ENCODE peak calls at places on chromosomes 11 and 22, in five cellular contexts. G is SK-N-SH, P is PC-3, C is H9, Z is HFF-Myc. Y is an unnamed sample.

GRCh38 chr11:120337133-120337895 is 1.1 kb downstream of the ARHGEF12 start:
- DNase-seq in Z (no peak), P (peak), C (peak), G (peak), Y (peak)

GRCh38 chr11:69801513-69802335 is 17.5 kb downstream of the FGF3 start:
- DNase-seq in P (peak), G (peak), C (peak), Z (no peak), Y (peak)

GRCh38 chr11:72418834-72419560 is 15.3 kb downstream of the CLPB start:
- DNase-seq in Z (no peak), G (no peak), C (no peak), P (no peak), Y (no peak)

GRCh38 chr11:116984589-116984988 is 113.6 kb downstream of the SIK3 start:
- DNase-seq in G (no peak), P (peak), C (no peak), Z (peak), Y (no peak)

GRCh38 chr11:18347471-18348125 is 25.2 kb downstream of the GTF2H1 start:
- DNase-seq in Z (peak), G (no peak), C (no peak), P (peak), Y (no peak)

GRCh38 chr11:131465746-131466145 is 95.3 kb downstream of the NTM start:
- DNase-seq in G (peak), P (no peak), C (peak), Z (peak), Y (peak)

GRCh38 chr11:88583232-88583631 is 245.7 kb upstream of the CTSC start:
- DNase-seq in C (no peak), P (no peak), G (no peak), Z (no peak), Y (no peak)

GRCh38 chr11:121452609-121453150 is at the start of gene SORL1-AS1:
- DNase-seq in Z (no peak), C (no peak), P (peak), G (no peak), Y (no peak)

GRCh38 chr11:16925495-16926065 is 88.6 kb downstream of the PLEKHA7 start:
- DNase-seq in G (peak), P (peak), C (peak), Z (no peak), Y (peak)

GRCh38 chr11:9574806-9575530 is 1.5 kb downstream of the WEE1 start:
- DNase-seq in P (peak), Z (peak), C (peak), G (peak), Y (peak)

GRCh38 chr22:20965888-20966855 is 883 bp upstream of the AIFM3 start:
- DNase-seq in P (no peak), G (peak), Z (no peak), C (no peak), Y (no peak)

GRCh38 chr11:118115048-118115447 is 28.3 kb upstream of the SMIM35 start:
- DNase-seq in G (no peak), Z (no peak), P (no peak), C (no peak), Y (no peak)

GRCh38 chr11:42631223-42631843 is 680.5 kb upstream of the API5 start:
- DNase-seq in Z (no peak), G (peak), C (no peak), P (peak), Y (no peak)

GRCh38 chr11:105265859-105266258 is 126.3 kb upstream of the CARD18 start:
- DNase-seq in Z (no peak), C (no peak), G (no peak), P (peak), Y (no peak)

GRCh38 chr11:287821-288327 is 1.1 kb upstream of the PGGHG start:
- DNase-seq in Z (no peak), P (no peak), C (peak), G (peak), Y (peak)

GRCh38 chr22:36734171-36735058 is 30.9 kb upstream of the CACNG2 start:
- DNase-seq in P (peak), Z (no peak), G (no peak), C (peak), Y (peak)

GRCh38 chr22:39635719-39636118 is 65.2 kb downstream of the CACNA1I start:
- DNase-seq in C (no peak), G (no peak), Z (no peak), P (no peak), Y (no peak)

GRCh38 chr11:20274031-20274430 is 89.5 kb upstream of the HTATIP2 start:
- DNase-seq in C (no peak), P (no peak), G (no peak), Z (no peak), Y (no peak)

GRCh38 chr22:27107824-27108223 is 450.4 kb downstream of the MIAT start:
- DNase-seq in C (no peak), P (peak), G (peak), Z (peak), Y (no peak)

GRCh38 chr11:68950268-68950667 is 30.5 kb downstream of the MRGPRD start:
- DNase-seq in G (peak), C (peak), P (peak), Z (peak), Y (no peak)

GRCh38 chr11:46729110-46730027 is 10.4 kb downstream of the F2 start:
- DNase-seq in Z (no peak), G (no peak), P (peak), C (no peak), Y (no peak)

GRCh38 chr22:23790819-23791736 is 4.3 kb downstream of the SMARCB1 start:
- DNase-seq in C (no peak), G (peak), Z (peak), P (no peak), Y (no peak)

GRCh38 chr11:47161134-47161854 is 15.4 kb downstream of the ARFGAP2 start:
- DNase-seq in C (peak), Z (no peak), G (peak), P (peak), Y (peak)

GRCh38 chr11:130071211-130071712 is 1.6 kb downstream of the APLP2 start:
- DNase-seq in G (no peak), P (peak), C (no peak), Z (no peak), Y (no peak)

GRCh38 chr22:18082467-18082866 is 4.7 kb downstream of the PEX26 start:
- DNase-seq in P (no peak), G (no peak), Z (no peak), C (no peak), Y (no peak)

GRCh38 chr22:50548046-50548912 is 2.6 kb downstream of the KLHDC7B start:
- DNase-seq in G (peak), C (no peak), Z (no peak), P (no peak), Y (no peak)

GRCh38 chr11:84234462-84235202 is 948.5 kb upstream of the CCDC90B start:
- DNase-seq in Z (no peak), C (no peak), P (no peak), G (no peak), Y (peak)

GRCh38 chr11:119993732-119994131 is 144.2 kb downstream of the TRIM29 start:
- DNase-seq in P (no peak), Z (no peak), C (no peak), G (no peak), Y (no peak)

GRCh38 chr11:100925935-100926334 is 203.7 kb downstream of the PGR start:
- DNase-seq in C (no peak), G (no peak), Z (peak), P (peak), Y (no peak)

GRCh38 chr22:36369004-36369921 is 18.5 kb downstream of the MYH9 start:
- DNase-seq in C (no peak), Z (no peak), G (no peak), P (no peak), Y (no peak)

GRCh38 chr11:115215694-115216615 is 288.3 kb downstream of the CADM1 start:
- DNase-seq in Z (no peak), P (no peak), C (peak), G (no peak), Y (no peak)

GRCh38 chr11:118663381-118663780 is 16.1 kb downstream of the TREH start:
- DNase-seq in Z (no peak), P (no peak), G (no peak), C (peak), Y (no peak)

GRCh38 chr11:3153291-3153861 is 11.7 kb downstream of the OSBPL5 start:
- DNase-seq in C (no peak), G (no peak), Z (no peak), P (no peak), Y (no peak)

DNA sequence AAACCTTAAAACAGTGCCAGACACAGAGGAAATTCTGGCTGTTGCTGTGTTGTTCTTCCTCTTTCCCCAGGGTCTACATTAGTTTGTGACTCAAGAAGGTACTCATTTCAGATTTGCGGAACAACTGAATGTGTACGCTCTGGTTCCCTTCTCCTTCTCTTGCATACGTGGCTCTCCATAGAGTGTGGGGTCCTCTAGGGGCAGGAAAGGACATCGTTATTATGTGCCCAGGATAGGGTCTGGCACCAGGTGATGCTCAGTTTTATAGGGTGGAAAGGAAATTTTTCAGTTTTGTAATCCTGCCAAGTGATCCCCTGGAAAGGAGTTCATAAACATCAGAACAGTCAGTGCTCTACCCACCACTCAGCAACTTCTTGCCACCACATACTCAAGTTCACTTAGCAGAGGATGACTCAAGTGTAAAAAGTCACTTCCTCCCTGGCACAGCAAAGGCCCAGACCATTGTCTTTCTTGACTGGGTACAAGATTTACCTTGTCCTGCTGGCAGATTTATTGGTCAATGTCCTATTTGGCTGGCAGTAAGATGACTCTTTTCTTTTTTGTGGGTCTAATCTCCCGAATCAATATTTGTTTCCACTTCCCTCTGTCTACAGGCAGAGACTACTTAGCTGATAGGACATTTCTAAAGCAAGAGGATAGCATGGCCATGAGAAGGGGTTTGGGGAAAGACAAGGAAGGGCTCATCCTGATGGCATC is 246.0 kb upstream of the TENM4 start:
- DNase-seq in Z (no peak), P (peak), G (no peak), C (no peak), Y (no peak)
- TF ChIP-seq CTCF in Z (no peak), P (no peak), G (no peak), C (no peak), Y (no peak)

GRCh38 chr11:32187106-32187505 is 96.2 kb downstream of the RCN1 start:
- DNase-seq in Z (no peak), C (no peak), P (no peak), G (no peak), Y (no peak)

GRCh38 chr11:32186118-32186517 is 95.2 kb downstream of the RCN1 start:
- DNase-seq in P (no peak), C (no peak), G (no peak), Z (no peak), Y (no peak)

GRCh38 chr11:32183512-32183911 is 92.6 kb downstream of the RCN1 start:
- DNase-seq in Z (no peak), G (no peak), P (no peak), C (no peak), Y (no peak)

GRCh38 chr11:32184057-32185055 is 93.5 kb downstream of the RCN1 start:
- DNase-seq in Z (no peak), G (no peak), P (no peak), C (no peak), Y (no peak)

GRCh38 chr11:32188785-32189184 is 97.9 kb downstream of the RCN1 start:
- DNase-seq in C (no peak), P (no peak), Z (no peak), G (no peak), Y (no peak)
- TF ChIP-seq CTCF in C (peak), P (peak), Z (no peak), G (no peak), Y (no peak)

DNA sequence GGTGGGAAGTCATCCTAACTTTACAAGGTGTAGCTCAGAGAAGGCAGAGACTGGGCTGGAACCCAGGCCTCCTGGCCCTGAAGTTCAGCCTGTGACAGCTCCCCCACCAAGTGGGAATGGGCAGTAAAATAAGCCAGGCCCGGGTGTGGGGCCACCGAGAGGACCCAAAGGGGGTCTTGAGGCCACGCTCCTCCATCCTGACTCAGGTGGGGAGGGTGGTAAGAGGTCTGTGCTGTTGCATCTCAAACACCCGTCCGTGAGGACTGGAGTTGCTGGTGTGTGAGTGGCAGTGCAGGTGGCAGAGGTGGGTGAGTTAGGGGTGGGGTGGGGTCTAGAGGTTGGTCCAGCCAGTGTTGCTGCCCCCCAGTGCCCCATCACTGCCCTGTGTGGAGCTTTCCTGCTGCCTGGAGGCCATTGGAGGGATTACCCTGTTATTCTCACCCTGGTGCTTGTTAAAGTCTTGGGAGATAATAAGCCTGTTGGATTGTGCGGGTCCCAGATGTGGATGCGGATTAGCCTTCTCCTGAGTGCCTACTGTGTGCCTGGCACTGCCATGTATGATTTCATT is 12.7 kb downstream of the SERPINH1 start:
- DNase-seq in G (peak), C (peak), P (no peak), Z (no peak), Y (no peak)
- TF ChIP-seq CTCF in G (peak), C (peak), P (peak), Z (peak), Y (no peak)

GRCh38 chr11:45459501-45459900 is 173.4 kb upstream of the SYT13 start:
- DNase-seq in Z (no peak), G (no peak), C (no peak), P (no peak), Y (no peak)

GRCh38 chr11:45468265-45468856 is 182.2 kb upstream of the SYT13 start:
- DNase-seq in C (peak), P (no peak), G (no peak), Z (no peak), Y (peak)

GRCh38 chr11:45461514-45461913 is 175.4 kb upstream of the SYT13 start:
- DNase-seq in Z (no peak), P (no peak), C (no peak), G (no peak), Y (no peak)

GRCh38 chr11:45458269-45458668 is 172.1 kb upstream of the SYT13 start:
- DNase-seq in P (no peak), Z (no peak), G (no peak), C (no peak), Y (no peak)

DNA sequence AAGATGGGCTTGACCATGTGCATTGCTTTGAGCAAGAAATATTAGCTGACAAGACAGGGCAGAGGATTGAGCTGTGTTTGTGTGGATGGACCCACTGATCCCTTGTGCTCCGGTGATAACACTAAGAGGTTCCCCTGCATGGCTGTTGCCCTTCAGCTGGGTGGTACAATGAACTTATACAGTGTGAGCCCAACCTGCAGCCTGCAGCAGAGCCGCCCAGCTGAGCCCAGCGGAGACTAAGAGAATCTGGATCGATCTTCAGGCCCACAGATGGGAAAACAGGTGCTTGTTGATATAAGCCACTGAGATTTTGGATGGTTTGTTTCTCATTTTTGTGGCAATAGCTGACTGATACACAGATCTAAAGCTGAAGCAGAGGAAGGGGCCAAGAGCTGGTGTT is 177.4 kb upstream of the SYT13 start:
- DNase-seq in Z (no peak), G (no peak), C (no peak), P (no peak), Y (no peak)
- TF ChIP-seq CTCF in Z (no peak), G (no peak), C (no peak), P (no peak), Y (no peak)

DNA sequence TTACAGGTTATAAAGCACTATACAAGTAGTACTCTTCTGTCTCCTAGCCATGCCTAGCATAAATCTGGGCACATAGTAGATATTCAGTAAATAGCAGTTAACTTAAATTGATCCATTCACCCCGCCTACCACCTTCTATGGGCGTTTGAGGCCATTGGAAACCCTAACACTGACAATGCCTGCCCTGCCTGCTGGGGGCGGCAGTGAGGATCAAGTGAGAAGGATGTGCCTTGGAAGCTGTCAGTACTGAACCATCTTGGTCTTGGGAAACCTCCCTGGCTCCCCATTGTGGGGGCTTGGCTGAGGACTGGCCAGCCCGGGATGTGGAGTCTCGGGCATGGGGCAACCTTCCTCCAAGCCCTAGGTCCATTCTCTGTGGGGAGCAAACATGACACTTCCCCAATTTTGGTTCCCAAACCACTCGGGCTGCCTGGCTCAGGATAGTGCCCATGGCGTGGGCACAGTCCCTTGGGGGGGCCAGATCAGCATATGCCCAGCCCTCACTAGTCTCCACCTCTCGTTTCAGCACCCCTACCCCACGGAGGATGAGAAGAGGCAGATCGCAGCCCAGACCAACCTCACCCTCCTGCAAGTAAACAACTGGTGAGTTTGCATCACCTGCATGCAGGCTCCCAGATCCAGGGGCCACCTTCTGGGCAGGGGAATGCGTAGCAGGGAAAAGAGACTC is 67.4 kb downstream of the FEZ1 start:
- DNase-seq in C (no peak), P (peak), G (no peak), Z (no peak), Y (no peak)
- TF ChIP-seq CTCF in C (peak), P (peak), G (no peak), Z (no peak), Y (no peak)

GRCh38 chr22:21972293-21972779 is 10.3 kb downstream of the TOP3B start:
- DNase-seq in P (peak), G (peak), C (peak), Z (no peak), Y (peak)
- TF ChIP-seq CTCF in P (peak), G (peak), C (peak), Z (peak), Y (peak)

GRCh38 chr11:11789735-11790369 is 51.9 kb upstream of the USP47 start:
- DNase-seq in Z (no peak), G (peak), P (peak), C (no peak), Y (peak)

GRCh38 chr11:11786771-11787170 is 55.0 kb upstream of the USP47 start:
- DNase-seq in Z (no peak), P (peak), G (no peak), C (no peak), Y (no peak)

GRCh38 chr11:11786234-11786633 is 55.5 kb upstream of the USP47 start:
- DNase-seq in P (no peak), Z (no peak), G (no peak), C (no peak), Y (no peak)

GRCh38 chr11:11787305-11788066 is 54.3 kb upstream of the USP47 start:
- DNase-seq in Z (peak), G (peak), P (peak), C (peak), Y (peak)

DNA sequence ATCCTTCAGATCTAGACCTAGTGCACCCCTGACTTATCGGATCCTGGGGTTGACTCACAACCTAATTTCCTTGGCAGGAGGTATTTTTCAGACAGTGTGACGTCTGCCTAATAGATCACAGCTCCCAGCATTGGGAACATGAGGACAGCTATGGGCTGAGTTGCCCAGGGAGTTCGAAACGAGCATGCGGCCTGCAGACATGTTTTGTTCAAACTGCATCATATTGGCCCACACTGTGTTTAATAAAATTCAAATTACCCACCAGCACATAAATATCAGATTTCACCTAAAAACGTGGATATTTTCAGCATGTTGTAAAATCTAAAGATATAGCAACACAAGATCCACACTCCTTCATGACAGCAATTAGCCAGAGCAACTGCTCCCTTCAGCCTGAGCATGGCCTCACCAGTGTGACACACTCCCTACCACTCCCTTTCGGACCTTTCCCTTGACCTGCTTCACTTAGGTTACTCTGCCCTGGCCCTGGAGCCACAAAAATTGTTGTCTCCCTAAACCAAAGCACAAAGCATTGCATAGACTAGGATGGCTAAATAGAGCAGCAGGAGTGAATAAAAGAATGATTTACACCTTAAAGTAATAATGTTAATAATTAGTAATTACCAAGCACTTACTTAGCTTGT is 53.6 kb upstream of the USP47 start:
- DNase-seq in C (no peak), Z (no peak), G (no peak), P (no peak), Y (no peak)
- TF ChIP-seq CTCF in C (no peak), Z (no peak), G (no peak), P (no peak), Y (no peak)

GRCh38 chr11:66068923-66069714 is 953 bp upstream of the PACS1 start:
- DNase-seq in G (peak), C (no peak), Z (no peak), P (peak), Y (no peak)
- TF ChIP-seq CTCF in G (peak), C (peak), Z (no peak), P (peak), Y (no peak)

GRCh38 chr11:32615422-32615821 is 31.8 kb downstream of the EIF3M start:
- DNase-seq in Z (no peak), G (no peak), P (peak), C (no peak), Y (no peak)
- TF ChIP-seq CTCF in Z (no peak), G (peak), P (peak), C (peak), Y (no peak)

Y was measured in nephron progenitor cell.